ENCODE peak calls at places on chromosomes 3 and 15, in six cellular contexts. One of them, this sample, is unnamed.

GRCh38 chr15:91946914-91947313 is 93.4 kb downstream of the SLCO3A1 start:
- DNase-seq in stomach: no peak
- DNase-seq in left ventricle myocardium superior: no peak
- DNase-seq in COR-L47: no peak
- DNase-seq in fibroblast of the conjunctiva: no peak
- DNase-seq in effector memory CD8-positive, alpha-beta T cell: no peak
- DNase-seq in this sample: no peak

GRCh38 chr3:120396469-120396868 is 47.3 kb upstream of the LRRC58 start:
- DNase-seq in effector memory CD8-positive, alpha-beta T cell: no peak
- DNase-seq in stomach: no peak
- DNase-seq in COR-L47: no peak
- DNase-seq in fibroblast of the conjunctiva: no peak
- DNase-seq in left ventricle myocardium superior: no peak
- DNase-seq in this sample: no peak

GRCh38 chr3:16865335-16865734 is 19.4 kb upstream of the PLCL2 start:
- DNase-seq in COR-L47: no peak
- DNase-seq in left ventricle myocardium superior: no peak
- DNase-seq in stomach: no peak
- DNase-seq in fibroblast of the conjunctiva: no peak
- DNase-seq in effector memory CD8-positive, alpha-beta T cell: no peak
- DNase-seq in this sample: no peak

GRCh38 chr3:176505878-176506621 is 691.2 kb downstream of the TBL1XR1 start:
- DNase-seq in effector memory CD8-positive, alpha-beta T cell: no peak
- DNase-seq in fibroblast of the conjunctiva: no peak
- DNase-seq in COR-L47: no peak
- DNase-seq in left ventricle myocardium superior: no peak
- DNase-seq in stomach: no peak
- DNase-seq in this sample: no peak

GRCh38 chr3:185537369-185537970 is 14.9 kb downstream of the LIPH start:
- DNase-seq in stomach: peak
- DNase-seq in COR-L47: no peak
- DNase-seq in effector memory CD8-positive, alpha-beta T cell: no peak
- DNase-seq in fibroblast of the conjunctiva: peak
- DNase-seq in left ventricle myocardium superior: no peak
- DNase-seq in this sample: no peak

GRCh38 chr15:31811641-31812040 is 218.7 kb upstream of the CHRNA7 start:
- DNase-seq in effector memory CD8-positive, alpha-beta T cell: no peak
- DNase-seq in stomach: no peak
- DNase-seq in fibroblast of the conjunctiva: no peak
- DNase-seq in COR-L47: no peak
- DNase-seq in left ventricle myocardium superior: peak
- DNase-seq in this sample: no peak

GRCh38 chr15:99983894-99984293 is 250.7 kb upstream of the LYSMD4 start:
- DNase-seq in left ventricle myocardium superior: no peak
- DNase-seq in stomach: no peak
- DNase-seq in effector memory CD8-positive, alpha-beta T cell: no peak
- DNase-seq in fibroblast of the conjunctiva: no peak
- DNase-seq in COR-L47: no peak
- DNase-seq in this sample: no peak

GRCh38 chr3:52773361-52774065 is 2.8 kb upstream of the NEK4 start:
- DNase-seq in left ventricle myocardium superior: no peak
- DNase-seq in COR-L47: no peak
- DNase-seq in fibroblast of the conjunctiva: no peak
- DNase-seq in effector memory CD8-positive, alpha-beta T cell: no peak
- DNase-seq in stomach: no peak
- DNase-seq in this sample: no peak

GRCh38 chr3:31277582-31277981 is 255.1 kb upstream of the STT3B start:
- DNase-seq in fibroblast of the conjunctiva: no peak
- DNase-seq in left ventricle myocardium superior: no peak
- DNase-seq in effector memory CD8-positive, alpha-beta T cell: no peak
- DNase-seq in COR-L47: no peak
- DNase-seq in stomach: no peak
- DNase-seq in this sample: no peak

GRCh38 chr15:39381517-39381916 is 199.4 kb upstream of the THBS1 start:
- DNase-seq in left ventricle myocardium superior: no peak
- DNase-seq in COR-L47: no peak
- DNase-seq in stomach: no peak
- DNase-seq in effector memory CD8-positive, alpha-beta T cell: no peak
- DNase-seq in fibroblast of the conjunctiva: peak
- DNase-seq in this sample: no peak

GRCh38 chr15:75237316-75237982 is 20.7 kb upstream of the GOLGA6C start:
- DNase-seq in left ventricle myocardium superior: peak
- DNase-seq in fibroblast of the conjunctiva: no peak
- DNase-seq in COR-L47: no peak
- DNase-seq in effector memory CD8-positive, alpha-beta T cell: no peak
- DNase-seq in stomach: no peak
- DNase-seq in this sample: no peak

GRCh38 chr15:50774450-50774849 is 8.9 kb upstream of the SPPL2A start:
- DNase-seq in left ventricle myocardium superior: no peak
- DNase-seq in effector memory CD8-positive, alpha-beta T cell: no peak
- DNase-seq in COR-L47: no peak
- DNase-seq in stomach: no peak
- DNase-seq in fibroblast of the conjunctiva: no peak
- DNase-seq in this sample: peak

GRCh38 chr15:63305276-63305675 is 27.9 kb downstream of the APH1B start:
- DNase-seq in COR-L47: no peak
- DNase-seq in fibroblast of the conjunctiva: no peak
- DNase-seq in left ventricle myocardium superior: no peak
- DNase-seq in stomach: no peak
- DNase-seq in effector memory CD8-positive, alpha-beta T cell: no peak
- DNase-seq in this sample: no peak

GRCh38 chr15:90174140-90174891 is 26.8 kb upstream of the SEMA4B start:
- DNase-seq in stomach: peak
- DNase-seq in fibroblast of the conjunctiva: no peak
- DNase-seq in effector memory CD8-positive, alpha-beta T cell: no peak
- DNase-seq in left ventricle myocardium superior: peak
- DNase-seq in COR-L47: peak
- DNase-seq in this sample: no peak

GRCh38 chr3:48297111-48297810 is 36.2 kb downstream of the SPINK8 start:
- DNase-seq in stomach: no peak
- DNase-seq in COR-L47: no peak
- DNase-seq in left ventricle myocardium superior: no peak
- DNase-seq in effector memory CD8-positive, alpha-beta T cell: no peak
- DNase-seq in fibroblast of the conjunctiva: no peak
- DNase-seq in this sample: no peak

GRCh38 chr3:148604270-148605085 is 93.2 kb upstream of the AGTR1 start:
- DNase-seq in fibroblast of the conjunctiva: no peak
- DNase-seq in COR-L47: no peak
- DNase-seq in effector memory CD8-positive, alpha-beta T cell: no peak
- DNase-seq in stomach: no peak
- DNase-seq in left ventricle myocardium superior: peak
- DNase-seq in this sample: no peak

GRCh38 chr3:39791603-39792002 is 17.8 kb upstream of the MYRIP start:
- DNase-seq in COR-L47: no peak
- DNase-seq in stomach: no peak
- DNase-seq in effector memory CD8-positive, alpha-beta T cell: no peak
- DNase-seq in left ventricle myocardium superior: no peak
- DNase-seq in fibroblast of the conjunctiva: no peak
- DNase-seq in this sample: no peak

GRCh38 chr3:25587526-25587925 is 77.2 kb downstream of the TOP2B start:
- DNase-seq in COR-L47: no peak
- DNase-seq in effector memory CD8-positive, alpha-beta T cell: no peak
- DNase-seq in fibroblast of the conjunctiva: peak
- DNase-seq in stomach: no peak
- DNase-seq in left ventricle myocardium superior: no peak
- DNase-seq in this sample: no peak

GRCh38 chr3:64011685-64012084 is 11.6 kb downstream of the PSMD6 start:
- DNase-seq in stomach: no peak
- DNase-seq in fibroblast of the conjunctiva: peak
- DNase-seq in effector memory CD8-positive, alpha-beta T cell: no peak
- DNase-seq in COR-L47: no peak
- DNase-seq in left ventricle myocardium superior: no peak
- DNase-seq in this sample: no peak

GRCh38 chr15:41096178-41096577 is 19.9 kb downstream of the INO80 start:
- DNase-seq in fibroblast of the conjunctiva: no peak
- DNase-seq in effector memory CD8-positive, alpha-beta T cell: no peak
- DNase-seq in stomach: no peak
- DNase-seq in COR-L47: no peak
- DNase-seq in left ventricle myocardium superior: no peak
- DNase-seq in this sample: no peak

GRCh38 chr3:150520408-150520807 is 25.9 kb downstream of the SERP1 start:
- DNase-seq in stomach: no peak
- DNase-seq in COR-L47: no peak
- DNase-seq in left ventricle myocardium superior: no peak
- DNase-seq in effector memory CD8-positive, alpha-beta T cell: no peak
- DNase-seq in fibroblast of the conjunctiva: no peak
- DNase-seq in this sample: no peak

GRCh38 chr3:158789592-158789991 is 12.3 kb upstream of the MFSD1 start:
- DNase-seq in left ventricle myocardium superior: no peak
- DNase-seq in effector memory CD8-positive, alpha-beta T cell: no peak
- DNase-seq in stomach: no peak
- DNase-seq in fibroblast of the conjunctiva: peak
- DNase-seq in COR-L47: no peak
- DNase-seq in this sample: no peak

GRCh38 chr3:107993771-107994170 is 97.1 kb downstream of the CD47 start:
- DNase-seq in stomach: no peak
- DNase-seq in fibroblast of the conjunctiva: no peak
- DNase-seq in COR-L47: no peak
- DNase-seq in effector memory CD8-positive, alpha-beta T cell: no peak
- DNase-seq in left ventricle myocardium superior: no peak
- DNase-seq in this sample: no peak

GRCh38 chr3:100709840-100710235 is 544 bp downstream of the TFG start:
- DNase-seq in fibroblast of the conjunctiva: no peak
- DNase-seq in effector memory CD8-positive, alpha-beta T cell: peak
- DNase-seq in left ventricle myocardium superior: peak
- DNase-seq in COR-L47: peak
- DNase-seq in stomach: no peak
- DNase-seq in this sample: peak

GRCh38 chr15:93720607-93721006 is 510.8 kb upstream of the MCTP2 start:
- DNase-seq in fibroblast of the conjunctiva: no peak
- DNase-seq in stomach: no peak
- DNase-seq in left ventricle myocardium superior: no peak
- DNase-seq in effector memory CD8-positive, alpha-beta T cell: no peak
- DNase-seq in COR-L47: no peak
- DNase-seq in this sample: no peak

GRCh38 chr15:100125627-100126231 is 216.0 kb downstream of the ADAMTS17 start:
- DNase-seq in COR-L47: no peak
- DNase-seq in effector memory CD8-positive, alpha-beta T cell: no peak
- DNase-seq in fibroblast of the conjunctiva: no peak
- DNase-seq in left ventricle myocardium superior: peak
- DNase-seq in stomach: no peak
- DNase-seq in this sample: no peak

GRCh38 chr3:24201301-24201700 is 256.2 kb downstream of the NR1D2 start:
- DNase-seq in COR-L47: no peak
- DNase-seq in fibroblast of the conjunctiva: no peak
- DNase-seq in effector memory CD8-positive, alpha-beta T cell: no peak
- DNase-seq in left ventricle myocardium superior: no peak
- DNase-seq in stomach: no peak
- DNase-seq in this sample: no peak

GRCh38 chr3:42655980-42656679 is 2.6 kb downstream of the ZBTB47 start:
- DNase-seq in COR-L47: no peak
- DNase-seq in left ventricle myocardium superior: peak
- DNase-seq in fibroblast of the conjunctiva: no peak
- DNase-seq in effector memory CD8-positive, alpha-beta T cell: no peak
- DNase-seq in stomach: no peak
- DNase-seq in this sample: no peak

GRCh38 chr15:59208850-59209249 is 2.2 kb downstream of the LDHAL6B start:
- DNase-seq in effector memory CD8-positive, alpha-beta T cell: no peak
- DNase-seq in COR-L47: no peak
- DNase-seq in fibroblast of the conjunctiva: no peak
- DNase-seq in stomach: no peak
- DNase-seq in left ventricle myocardium superior: no peak
- DNase-seq in this sample: no peak

GRCh38 chr3:2096196-2096595 is 2.5 kb upstream of the CNTN4 start:
- DNase-seq in left ventricle myocardium superior: no peak
- DNase-seq in fibroblast of the conjunctiva: no peak
- DNase-seq in stomach: no peak
- DNase-seq in COR-L47: no peak
- DNase-seq in effector memory CD8-positive, alpha-beta T cell: no peak
- DNase-seq in this sample: no peak

This sample was measured in immature natural killer cell.